ENCODE peak calls at places on chromosomes 16 and 17, in seven cellular contexts. X, M, L, J, W, V and S are unnamed samples.

GRCh38 chr17:44039829-44040635 is 25.3 kb upstream of the TMEM101 start:
- DNase-seq in M (no peak), J (no peak), W (no peak), L (no peak), V (no peak), X (no peak), S (no peak)

GRCh38 chr16:81527477-81528178 is 83.0 kb downstream of the CMIP start:
- DNase-seq in V (no peak), J (no peak), M (no peak), L (no peak), W (no peak), X (no peak), S (no peak)

GRCh38 chr17:66946251-66946650 is 18.3 kb upstream of the CACNG4 start:
- DNase-seq in W (no peak), J (no peak), M (no peak), X (no peak), L (no peak), V (no peak), S (no peak)

GRCh38 chr16:11167581-11167980 is 88.4 kb downstream of the SOCS1 start:
- DNase-seq in J (no peak), V (no peak), M (no peak), L (no peak), X (no peak), W (no peak), S (no peak)

GRCh38 chr17:29742210-29742513 is 119.5 kb upstream of the CORO6 start:
- DNase-seq in J (no peak), L (no peak), W (no peak), M (no peak), X (no peak), V (no peak), S (no peak)

GRCh38 chr17:1179635-1180433 is at the start of gene ABR:
- DNase-seq in M (peak), X (no peak), J (no peak), W (peak), L (peak), V (no peak), S (no peak)

GRCh38 chr16:595094-595528 is 5.2 kb downstream of the RAB40C start:
- DNase-seq in L (no peak), V (no peak), X (no peak), W (no peak), M (no peak), J (no peak), S (no peak)

GRCh38 chr16:26863971-26864370 is 202.8 kb upstream of the C16orf82 start:
- DNase-seq in J (no peak), W (no peak), M (no peak), V (no peak), X (no peak), L (no peak), S (peak)

GRCh38 chr17:56681561-56682266 is 88.2 kb downstream of the NOG start:
- DNase-seq in X (no peak), J (no peak), L (no peak), V (no peak), W (no peak), M (no peak), S (no peak)

GRCh38 chr17:27860971-27861669 is 32.0 kb downstream of the LYRM9 start:
- DNase-seq in X (no peak), L (no peak), M (no peak), J (no peak), V (no peak), W (no peak), S (no peak)

GRCh38 chr17:65814418-65814817 is 253.0 kb upstream of the AXIN2 start:
- DNase-seq in V (no peak), M (no peak), X (no peak), W (no peak), J (no peak), L (no peak), S (no peak)

GRCh38 chr17:78767806-78768205 is 14.3 kb downstream of the CYTH1 start:
- DNase-seq in W (no peak), V (no peak), J (no peak), X (no peak), L (no peak), M (no peak), S (no peak)

GRCh38 chr16:49400611-49401010 is 27.0 kb downstream of the C16orf78 start:
- DNase-seq in L (no peak), W (no peak), V (no peak), M (no peak), X (no peak), J (no peak), S (no peak)

GRCh38 chr16:88705076-88705684 is 1.0 kb downstream of the RNF166 start:
- DNase-seq in V (no peak), M (peak), J (no peak), L (no peak), W (no peak), X (no peak), S (no peak)

GRCh38 chr16:29170393-29171239 is 185.8 kb downstream of the LAT start:
- DNase-seq in L (no peak), V (no peak), J (no peak), M (no peak), X (no peak), W (no peak), S (no peak)

GRCh38 chr17:8369944-8370343 is 6.6 kb downstream of the KRABD2 start:
- DNase-seq in V (no peak), X (no peak), L (no peak), W (no peak), M (no peak), J (no peak), S (no peak)

GRCh38 chr17:73593249-73593965 is 50.8 kb downstream of the SDK2 start:
- DNase-seq in L (no peak), V (no peak), X (no peak), M (no peak), W (no peak), J (no peak), S (no peak)

GRCh38 chr17:80512233-80512632 is 32.4 kb upstream of the RPTOR start:
- DNase-seq in X (no peak), V (no peak), W (no peak), L (no peak), J (no peak), M (no peak), S (no peak)

GRCh38 chr17:71764507-71764906 is 356.3 kb upstream of the SOX9 start:
- DNase-seq in L (no peak), X (no peak), M (no peak), J (no peak), V (no peak), W (no peak), S (no peak)

GRCh38 chr17:81228420-81228819 is 5.7 kb upstream of the CEP131 start:
- DNase-seq in W (no peak), X (no peak), M (no peak), L (no peak), J (no peak), V (no peak), S (no peak)

GRCh38 chr17:31216053-31216751 is 80.8 kb downstream of the OMG start:
- DNase-seq in J (no peak), M (no peak), V (peak), W (no peak), L (no peak), X (no peak), S (no peak)

GRCh38 chr16:4323071-4323844 is 7.4 kb downstream of the GLIS2 start:
- DNase-seq in V (peak), L (no peak), W (no peak), J (no peak), M (no peak), X (no peak), S (no peak)

GRCh38 chr17:10099051-10099571 is 99.3 kb downstream of the GAS7 start:
- DNase-seq in V (no peak), M (no peak), W (no peak), X (no peak), L (no peak), J (no peak), S (no peak)

GRCh38 chr17:4679652-4680051 is 24.3 kb downstream of the PELP1 start:
- DNase-seq in M (no peak), J (no peak), V (no peak), W (no peak), X (no peak), L (no peak), S (no peak)